ENCODE peak calls at places on chromosomes 6 and 20, in eight cellular contexts. One of them, this sample, is unnamed.

GRCh38 chr6:28235912-28236452 is 10.9 kb downstream of the ZSCAN9 start:
- DNase-seq in choroid plexus epithelial cell: no peak
- DNase-seq in fibroblast of lung: no peak
- DNase-seq in psoas muscle: no peak
- DNase-seq in left lung: no peak
- DNase-seq in IMR-90: no peak
- DNase-seq in astrocyte of the spinal cord: no peak
- DNase-seq in type B pancreatic cell: no peak
- DNase-seq in this sample: no peak

GRCh38 chr6:44921787-44922186 is 406.3 kb upstream of the RUNX2 start:
- DNase-seq in left lung: peak
- DNase-seq in psoas muscle: no peak
- DNase-seq in fibroblast of lung: no peak
- DNase-seq in type B pancreatic cell: no peak
- DNase-seq in choroid plexus epithelial cell: no peak
- DNase-seq in astrocyte of the spinal cord: no peak
- DNase-seq in IMR-90: no peak
- DNase-seq in this sample: no peak

GRCh38 chr6:73203098-73203497 is 22.2 kb downstream of the KHDC1L start:
- DNase-seq in IMR-90: peak
- DNase-seq in choroid plexus epithelial cell: no peak
- DNase-seq in left lung: no peak
- DNase-seq in fibroblast of lung: peak
- DNase-seq in psoas muscle: no peak
- DNase-seq in astrocyte of the spinal cord: no peak
- DNase-seq in type B pancreatic cell: no peak
- DNase-seq in this sample: no peak

GRCh38 chr6:154951400-154952200 is 43.5 kb upstream of the TIAM2 start:
- DNase-seq in choroid plexus epithelial cell: no peak
- DNase-seq in type B pancreatic cell: no peak
- DNase-seq in fibroblast of lung: peak
- DNase-seq in IMR-90: no peak
- DNase-seq in left lung: no peak
- DNase-seq in astrocyte of the spinal cord: no peak
- DNase-seq in psoas muscle: no peak
- DNase-seq in this sample: no peak

GRCh38 chr6:3366596-3367413 is 90.0 kb downstream of the SLC22A23 start:
- DNase-seq in left lung: no peak
- DNase-seq in IMR-90: no peak
- DNase-seq in choroid plexus epithelial cell: no peak
- DNase-seq in type B pancreatic cell: no peak
- DNase-seq in fibroblast of lung: no peak
- DNase-seq in astrocyte of the spinal cord: no peak
- DNase-seq in psoas muscle: no peak
- DNase-seq in this sample: no peak

GRCh38 chr6:89559487-89559886 is 79.1 kb downstream of the LYRM2 start:
- DNase-seq in choroid plexus epithelial cell: peak
- DNase-seq in astrocyte of the spinal cord: no peak
- DNase-seq in type B pancreatic cell: no peak
- DNase-seq in IMR-90: no peak
- DNase-seq in left lung: no peak
- DNase-seq in fibroblast of lung: no peak
- DNase-seq in psoas muscle: no peak
- DNase-seq in this sample: no peak

GRCh38 chr6:163414117-163414366 is 476 bp upstream of the QKI start:
- DNase-seq in type B pancreatic cell: no peak
- DNase-seq in choroid plexus epithelial cell: no peak
- DNase-seq in fibroblast of lung: no peak
- DNase-seq in IMR-90: no peak
- DNase-seq in astrocyte of the spinal cord: no peak
- DNase-seq in psoas muscle: no peak
- DNase-seq in left lung: no peak
- DNase-seq in this sample: no peak

GRCh38 chr6:26329763-26330511 is 35.1 kb upstream of the BTN3A2 start:
- DNase-seq in type B pancreatic cell: no peak
- DNase-seq in left lung: no peak
- DNase-seq in psoas muscle: no peak
- DNase-seq in IMR-90: peak
- DNase-seq in astrocyte of the spinal cord: peak
- DNase-seq in choroid plexus epithelial cell: peak
- DNase-seq in fibroblast of lung: peak
- DNase-seq in this sample: no peak

GRCh38 chr6:28243946-28244345 is 8.1 kb downstream of the ZKSCAN4 start:
- DNase-seq in IMR-90: no peak
- DNase-seq in psoas muscle: no peak
- DNase-seq in type B pancreatic cell: no peak
- DNase-seq in astrocyte of the spinal cord: no peak
- DNase-seq in left lung: no peak
- DNase-seq in fibroblast of lung: no peak
- DNase-seq in choroid plexus epithelial cell: no peak
- DNase-seq in this sample: no peak

GRCh38 chr6:140269766-140270165 is 895.3 kb upstream of the CITED2 start:
- DNase-seq in type B pancreatic cell: no peak
- DNase-seq in fibroblast of lung: peak
- DNase-seq in astrocyte of the spinal cord: peak
- DNase-seq in left lung: no peak
- DNase-seq in psoas muscle: no peak
- DNase-seq in choroid plexus epithelial cell: no peak
- DNase-seq in IMR-90: no peak
- DNase-seq in this sample: no peak

GRCh38 chr20:40683221-40683893 is 5.7 kb downstream of the MAFB start:
- DNase-seq in fibroblast of lung: peak
- DNase-seq in astrocyte of the spinal cord: peak
- DNase-seq in choroid plexus epithelial cell: peak
- DNase-seq in IMR-90: no peak
- DNase-seq in type B pancreatic cell: peak
- DNase-seq in psoas muscle: peak
- DNase-seq in left lung: no peak
- DNase-seq in this sample: no peak

GRCh38 chr6:158645064-158646022 is 800 bp upstream of the DYNLT1 start:
- DNase-seq in fibroblast of lung: no peak
- DNase-seq in IMR-90: no peak
- DNase-seq in type B pancreatic cell: peak
- DNase-seq in choroid plexus epithelial cell: no peak
- DNase-seq in astrocyte of the spinal cord: no peak
- DNase-seq in psoas muscle: no peak
- DNase-seq in left lung: peak
- DNase-seq in this sample: no peak

GRCh38 chr6:16267428-16268263 is 29.3 kb downstream of the GMPR start:
- DNase-seq in IMR-90: no peak
- DNase-seq in astrocyte of the spinal cord: no peak
- DNase-seq in type B pancreatic cell: no peak
- DNase-seq in fibroblast of lung: no peak
- DNase-seq in psoas muscle: no peak
- DNase-seq in left lung: no peak
- DNase-seq in choroid plexus epithelial cell: no peak
- DNase-seq in this sample: no peak

GRCh38 chr6:53159558-53159957 is 10.9 kb upstream of the GCM1 start:
- DNase-seq in choroid plexus epithelial cell: no peak
- DNase-seq in type B pancreatic cell: no peak
- DNase-seq in fibroblast of lung: no peak
- DNase-seq in left lung: no peak
- DNase-seq in psoas muscle: no peak
- DNase-seq in astrocyte of the spinal cord: no peak
- DNase-seq in IMR-90: peak
- DNase-seq in this sample: no peak

GRCh38 chr6:13794184-13794583 is 20.2 kb downstream of the MCUR1 start:
- DNase-seq in psoas muscle: no peak
- DNase-seq in fibroblast of lung: peak
- DNase-seq in left lung: no peak
- DNase-seq in astrocyte of the spinal cord: peak
- DNase-seq in type B pancreatic cell: no peak
- DNase-seq in IMR-90: peak
- DNase-seq in choroid plexus epithelial cell: peak
- DNase-seq in this sample: no peak

GRCh38 chr6:68339488-68339887 is 295.6 kb upstream of the ADGRB3 start:
- DNase-seq in choroid plexus epithelial cell: no peak
- DNase-seq in left lung: no peak
- DNase-seq in astrocyte of the spinal cord: no peak
- DNase-seq in IMR-90: no peak
- DNase-seq in fibroblast of lung: no peak
- DNase-seq in type B pancreatic cell: no peak
- DNase-seq in psoas muscle: no peak
- DNase-seq in this sample: no peak

DNA sequence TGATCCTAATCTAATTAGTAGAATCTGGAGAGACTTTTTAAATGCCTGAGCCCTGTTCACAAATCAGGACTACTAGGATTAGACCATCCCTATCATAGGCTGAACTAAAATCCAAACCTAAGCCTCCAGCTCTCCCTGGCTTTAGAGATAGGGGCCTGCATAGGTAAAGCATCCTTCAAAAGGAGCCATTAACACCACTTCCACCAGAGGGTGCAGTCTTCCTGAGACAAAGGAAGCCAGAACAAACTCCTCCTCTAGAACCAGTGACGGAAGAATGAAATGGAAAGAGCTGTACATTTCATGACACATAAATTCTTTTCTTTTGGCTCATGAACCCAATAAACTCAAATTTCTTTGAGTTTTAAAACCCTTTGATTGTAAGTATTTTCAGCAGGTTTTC is 291.2 kb upstream of the ADGRB3 start:
- DNase-seq in IMR-90: peak
- DNase-seq in psoas muscle: no peak
- DNase-seq in choroid plexus epithelial cell: peak
- DNase-seq in fibroblast of lung: peak
- DNase-seq in astrocyte of the spinal cord: peak
- DNase-seq in left lung: no peak
- DNase-seq in type B pancreatic cell: no peak
- DNase-seq in this sample: no peak
- TF ChIP-seq CTCF in IMR-90: no peak
- TF ChIP-seq CTCF in psoas muscle: no peak
- TF ChIP-seq CTCF in choroid plexus epithelial cell: peak
- TF ChIP-seq CTCF in fibroblast of lung: peak
- TF ChIP-seq CTCF in astrocyte of the spinal cord: peak
- TF ChIP-seq CTCF in left lung: peak
- TF ChIP-seq CTCF in type B pancreatic cell: peak
- TF ChIP-seq CTCF in this sample: no peak

GRCh38 chr20:57507477-57507876 is 17.5 kb downstream of the CTCFL start:
- DNase-seq in IMR-90: no peak
- DNase-seq in choroid plexus epithelial cell: peak
- DNase-seq in astrocyte of the spinal cord: peak
- DNase-seq in type B pancreatic cell: no peak
- DNase-seq in fibroblast of lung: peak
- DNase-seq in psoas muscle: no peak
- DNase-seq in left lung: no peak
- DNase-seq in this sample: no peak

GRCh38 chr20:57508831-57509230 is 16.1 kb downstream of the CTCFL start:
- DNase-seq in type B pancreatic cell: no peak
- DNase-seq in choroid plexus epithelial cell: no peak
- DNase-seq in fibroblast of lung: no peak
- DNase-seq in psoas muscle: no peak
- DNase-seq in left lung: no peak
- DNase-seq in IMR-90: no peak
- DNase-seq in astrocyte of the spinal cord: no peak
- DNase-seq in this sample: no peak

GRCh38 chr20:57512432-57512831 is 12.5 kb downstream of the CTCFL start:
- DNase-seq in psoas muscle: no peak
- DNase-seq in left lung: no peak
- DNase-seq in choroid plexus epithelial cell: no peak
- DNase-seq in astrocyte of the spinal cord: no peak
- DNase-seq in type B pancreatic cell: no peak
- DNase-seq in fibroblast of lung: no peak
- DNase-seq in IMR-90: no peak
- DNase-seq in this sample: no peak

GRCh38 chr20:57508381-57508780 is 16.6 kb downstream of the CTCFL start:
- DNase-seq in choroid plexus epithelial cell: no peak
- DNase-seq in fibroblast of lung: no peak
- DNase-seq in psoas muscle: no peak
- DNase-seq in IMR-90: no peak
- DNase-seq in left lung: no peak
- DNase-seq in astrocyte of the spinal cord: no peak
- DNase-seq in type B pancreatic cell: no peak
- DNase-seq in this sample: no peak

GRCh38 chr20:57509665-57510237 is 15.2 kb downstream of the CTCFL start:
- DNase-seq in IMR-90: no peak
- DNase-seq in psoas muscle: no peak
- DNase-seq in astrocyte of the spinal cord: no peak
- DNase-seq in left lung: no peak
- DNase-seq in choroid plexus epithelial cell: peak
- DNase-seq in fibroblast of lung: no peak
- DNase-seq in type B pancreatic cell: no peak
- DNase-seq in this sample: no peak
- TF ChIP-seq CTCF in IMR-90: peak
- TF ChIP-seq CTCF in psoas muscle: peak
- TF ChIP-seq CTCF in astrocyte of the spinal cord: peak
- TF ChIP-seq CTCF in left lung: no peak
- TF ChIP-seq CTCF in choroid plexus epithelial cell: peak
- TF ChIP-seq CTCF in fibroblast of lung: peak
- TF ChIP-seq CTCF in type B pancreatic cell: peak
- TF ChIP-seq CTCF in this sample: no peak

DNA sequence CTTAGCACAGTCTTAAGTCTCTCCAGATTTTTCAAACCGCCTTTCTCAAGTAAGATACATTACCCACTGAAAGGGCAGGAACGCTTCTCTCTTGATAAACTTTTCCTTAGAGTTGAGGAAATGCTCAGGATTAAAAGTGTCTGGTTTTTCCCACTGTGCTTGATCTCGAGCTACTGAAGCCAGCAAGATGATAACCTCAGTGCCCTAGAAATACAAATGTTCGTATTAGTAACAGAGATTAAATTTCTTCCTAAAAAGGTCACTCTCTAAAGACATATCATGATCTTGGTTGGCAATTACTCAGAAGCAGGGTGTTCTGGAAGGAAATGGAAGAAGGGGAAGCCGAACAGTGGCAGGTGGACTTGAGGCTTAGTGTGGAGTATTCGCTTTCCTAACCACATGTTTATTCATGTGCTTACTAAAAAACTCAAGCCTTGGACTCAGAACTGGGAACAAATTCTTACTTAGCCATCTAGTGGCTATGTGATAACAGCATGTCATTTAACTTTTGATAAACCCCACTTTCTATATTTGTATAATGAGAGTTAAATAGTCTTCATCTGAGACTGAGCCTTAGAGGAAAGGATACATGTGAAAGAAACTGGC is 20.1 kb downstream of the C6orf141 start:
- DNase-seq in type B pancreatic cell: no peak
- DNase-seq in astrocyte of the spinal cord: peak
- DNase-seq in left lung: no peak
- DNase-seq in IMR-90: peak
- DNase-seq in psoas muscle: no peak
- DNase-seq in choroid plexus epithelial cell: peak
- DNase-seq in fibroblast of lung: peak
- DNase-seq in this sample: no peak
- TF ChIP-seq CTCF in type B pancreatic cell: no peak
- TF ChIP-seq CTCF in astrocyte of the spinal cord: peak
- TF ChIP-seq CTCF in left lung: no peak
- TF ChIP-seq CTCF in IMR-90: peak
- TF ChIP-seq CTCF in psoas muscle: no peak
- TF ChIP-seq CTCF in choroid plexus epithelial cell: peak
- TF ChIP-seq CTCF in fibroblast of lung: peak
- TF ChIP-seq CTCF in this sample: no peak

DNA sequence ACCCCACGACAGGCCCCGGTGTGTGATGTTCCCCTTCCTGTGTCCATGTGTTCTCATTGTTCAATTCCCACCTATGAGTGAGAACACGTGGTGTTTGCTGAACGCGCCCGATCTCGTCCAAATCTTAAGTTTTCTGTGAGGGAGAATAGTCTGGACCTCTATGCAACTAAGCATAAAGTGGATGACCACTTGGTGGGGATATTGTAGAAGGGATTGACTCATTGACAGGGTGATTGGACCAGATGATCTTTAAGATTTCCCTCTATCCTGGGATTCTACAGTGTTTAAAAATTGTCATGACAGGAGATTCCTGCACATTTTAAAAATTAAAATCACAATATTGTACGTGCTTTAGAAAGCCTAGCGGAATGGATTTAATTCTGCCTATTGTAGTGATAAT is 141.3 kb downstream of the TRMT11 start:
- DNase-seq in choroid plexus epithelial cell: peak
- DNase-seq in IMR-90: no peak
- DNase-seq in fibroblast of lung: no peak
- DNase-seq in type B pancreatic cell: no peak
- DNase-seq in astrocyte of the spinal cord: peak
- DNase-seq in left lung: no peak
- DNase-seq in psoas muscle: no peak
- DNase-seq in this sample: no peak
- TF ChIP-seq CTCF in choroid plexus epithelial cell: peak
- TF ChIP-seq CTCF in IMR-90: peak
- TF ChIP-seq CTCF in fibroblast of lung: peak
- TF ChIP-seq CTCF in type B pancreatic cell: peak
- TF ChIP-seq CTCF in astrocyte of the spinal cord: peak
- TF ChIP-seq CTCF in left lung: no peak
- TF ChIP-seq CTCF in psoas muscle: peak
- TF ChIP-seq CTCF in this sample: no peak

This sample was measured in natural killer cell.